ENCODE peak calls at places on chromosome 18, in eight cellular contexts. C is GM23338; M is lower lobe of right lung; K is right lobe of liver; S is IMR-90; Z is spleen; L is substantia nigra; N is CD8-positive, alpha-beta memory T cell. P is an unnamed sample.

GRCh38 chr18:6406910-6407470 is 7.7 kb downstream of the L3MBTL4 start:
- DNase-seq in M (no peak), L (no peak), K (no peak), N (no peak), S (no peak), C (no peak), Z (no peak), P (no peak)

GRCh38 chr18:23784811-23785245 is 95.6 kb downstream of the LAMA3 start:
- DNase-seq in K (no peak), Z (no peak), L (no peak), N (no peak), C (no peak), S (peak; percentile 93), M (no peak), P (no peak)

GRCh38 chr18:57029761-57030160 is 117.1 kb upstream of the BOD1L2 start:
- DNase-seq in N (no peak), Z (no peak), L (no peak), S (no peak), M (no peak), C (peak; percentile 72), K (no peak), P (no peak)

GRCh38 chr18:59767732-59768131 is 70.5 kb upstream of the CCBE1 start:
- DNase-seq in C (no peak), N (no peak), S (peak; percentile 78), K (no peak), L (no peak), Z (no peak), M (no peak), P (no peak)

GRCh38 chr18:78771496-78772368 is 207.9 kb upstream of the SALL3 start:
- DNase-seq in K (no peak), N (no peak), Z (no peak), C (no peak), S (no peak), M (no peak), L (no peak), P (no peak)

GRCh38 chr18:74638210-74638609 is 40.5 kb downstream of the ZNF407 start:
- DNase-seq in L (no peak), N (no peak), C (no peak), Z (no peak), M (no peak), S (no peak), K (no peak), P (no peak)

GRCh38 chr18:62450546-62451395 is 72.1 kb upstream of the ZCCHC2 start:
- DNase-seq in N (no peak), M (peak; percentile 77), Z (peak; percentile 85), L (peak; percentile 65), S (peak; percentile 63), K (peak; percentile 89), C (no peak), P (no peak)

GRCh38 chr18:25737710-25738251 is 352.6 kb downstream of the SS18 start:
- DNase-seq in N (no peak), S (peak; percentile 97), K (no peak), C (no peak), M (no peak), L (no peak), Z (no peak), P (no peak)

GRCh38 chr18:1412660-1413659 is 508.3 kb downstream of the ADCYAP1 start:
- DNase-seq in Z (no peak), M (no peak), K (no peak), S (no peak), C (no peak), N (no peak), L (no peak), P (no peak)

GRCh38 chr18:477565-477964 is 22.9 kb downstream of the COLEC12 start:
- DNase-seq in S (no peak), K (peak; percentile 31), Z (no peak), M (no peak), N (no peak), C (peak; percentile 63), L (no peak), P (no peak)

GRCh38 chr18:13446024-13446423 is 227.5 kb downstream of the LDLRAD4 start:
- DNase-seq in C (no peak), M (no peak), L (no peak), S (no peak), K (no peak), Z (no peak), N (no peak), P (no peak)

GRCh38 chr18:48804856-48805610 is 145.7 kb downstream of the SMAD7 start:
- DNase-seq in C (no peak), N (no peak), K (no peak), L (no peak), Z (peak; percentile 40), S (no peak), M (peak; percentile 30), P (peak; percentile 10)

GRCh38 chr18:76410660-76411417 is 84.2 kb downstream of the ZNF516 start:
- DNase-seq in S (no peak), L (no peak), C (no peak), M (no peak), N (no peak), Z (no peak), K (no peak), P (no peak)

GRCh38 chr18:58247363-58247834 is 203.4 kb downstream of the NEDD4L start:
- DNase-seq in N (no peak), C (peak; percentile 67), L (peak; percentile 61), Z (no peak), K (no peak), S (peak; percentile 11), M (no peak), P (no peak)
- H3K27ac ChIP-seq in N (no peak overlapping the region), C (peak overlapping the region; percentile 30), L (peak overlapping the region; percentile 17), Z (no peak overlapping the region), K (no peak overlapping the region), S (no peak overlapping the region), M (peak overlapping the region; percentile 59), P (no peak overlapping the region)

DNA sequence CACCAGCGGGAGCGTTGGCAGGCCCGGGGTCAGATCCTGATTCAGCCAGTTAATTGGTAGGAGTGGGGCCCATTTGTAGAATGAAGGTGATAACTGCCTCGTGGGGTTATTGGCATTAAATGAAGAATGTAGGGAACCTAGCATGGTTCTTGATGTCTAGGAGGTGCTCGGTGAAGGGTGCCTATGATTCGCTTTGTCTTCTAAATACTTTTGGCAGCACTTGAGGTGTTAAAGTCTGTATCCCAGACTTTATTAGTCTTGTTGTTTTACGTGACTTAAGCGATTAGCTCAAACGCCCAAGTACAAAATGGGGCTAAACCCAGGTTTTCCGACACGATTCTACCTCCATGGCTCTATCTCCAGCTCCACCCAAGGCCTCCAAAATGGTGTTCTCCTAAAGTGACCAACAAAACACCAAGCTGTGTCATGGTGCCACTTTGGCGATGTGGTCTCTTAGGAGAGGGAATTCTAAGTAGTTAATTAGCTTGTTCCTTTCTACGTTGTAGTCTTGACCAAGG is 980 bp upstream of the PPP4R1 start:
- DNase-seq in C (no peak), K (no peak), M (no peak), L (no peak), Z (no peak), S (no peak), N (no peak), P (no peak)
- H3K27ac ChIP-seq in C (peak overlapping the region; percentile 96), K (peak overlapping the region; percentile 68), M (peak overlapping the region; percentile 98), L (peak overlapping the region; percentile 90), Z (peak overlapping the region; percentile 96), S (peak overlapping the region; percentile 99), N (peak overlapping the region; percentile 24), P (peak overlapping the region; percentile 88)

DNA sequence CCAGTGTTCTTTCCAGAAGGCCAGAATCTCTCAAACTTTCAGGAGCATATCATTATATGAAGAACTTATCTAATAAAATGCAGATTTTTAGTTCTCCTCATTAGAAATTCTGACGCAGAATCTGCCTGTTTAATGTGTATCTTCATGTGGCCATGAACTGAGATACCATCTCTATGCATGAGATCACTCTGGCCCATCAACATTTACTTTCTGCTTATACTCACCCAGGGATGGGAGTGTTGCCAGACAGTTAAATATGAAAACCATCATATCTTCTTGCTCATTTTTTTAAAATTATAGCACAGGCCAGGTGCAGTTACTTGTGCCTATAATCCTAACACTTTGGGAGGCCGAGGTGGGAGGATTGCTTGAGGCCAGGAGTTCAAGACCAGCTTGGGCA is 60.4 kb downstream of the MAPK4 start:
- DNase-seq in L (no peak), S (no peak), N (no peak), Z (no peak), C (no peak), M (no peak), K (no peak), P (no peak)
- H3K27ac ChIP-seq in L (no peak overlapping the region), S (no peak overlapping the region), N (no peak overlapping the region), Z (no peak overlapping the region), C (no peak overlapping the region), M (peak overlapping the region; percentile 9), K (peak overlapping the region; percentile 24), P (no peak overlapping the region)

GRCh38 chr18:42532119-42532518 is 577.1 kb downstream of the PIK3C3 start:
- DNase-seq in C (no peak), Z (no peak), L (no peak), K (no peak), M (no peak), S (no peak), N (no peak), P (no peak)

GRCh38 chr18:42536442-42536841 is 579.0 kb downstream of the RIT2 start:
- DNase-seq in N (no peak), M (no peak), K (no peak), C (no peak), S (no peak), L (no peak), Z (no peak), P (no peak)

GRCh38 chr18:42534313-42534712 is 579.3 kb downstream of the PIK3C3 start:
- DNase-seq in C (no peak), K (no peak), S (no peak), N (no peak), Z (no peak), L (no peak), M (no peak), P (no peak)

GRCh38 chr18:42533010-42533409 is 578.0 kb downstream of the PIK3C3 start:
- DNase-seq in K (no peak), L (no peak), M (no peak), N (no peak), S (no peak), C (no peak), Z (no peak), P (no peak)
- H3K27ac ChIP-seq in K (no peak overlapping the region), L (no peak overlapping the region), M (no peak overlapping the region), N (no peak overlapping the region), S (no peak overlapping the region), C (no peak overlapping the region), Z (no peak overlapping the region), P (no peak overlapping the region)